ENCODE peak calls at places on chromosomes 6 and 20, in four cellular contexts. X is HCT116, N is HepG2, K is K562. C is an unnamed sample.

GRCh38 chr20:38165089-38165965 is at the start of gene TGM2:
- DNase-seq in X (no peak), N (peak; percentile 87), K (peak; percentile 95), C (peak; percentile 85)

GRCh38 chr6:10981409-10981808 is 62.7 kb downstream of the ELOVL2 start:
- DNase-seq in K (no peak), N (no peak), X (no peak), C (no peak)

GRCh38 chr20:17870063-17870740 is 98.4 kb downstream of the SNX5 start:
- DNase-seq in K (no peak), N (no peak), X (no peak), C (no peak)

GRCh38 chr20:3908667-3909066 is 19.5 kb downstream of the PANK2 start:
- DNase-seq in K (no peak), N (no peak), X (no peak), C (no peak)

GRCh38 chr6:35052694-35053565 is 88.2 kb downstream of the TCP11 start:
- DNase-seq in N (no peak), K (no peak), X (no peak), C (no peak)

GRCh38 chr6:63415286-63415685 is 95.5 kb upstream of the LGSN start:
- DNase-seq in K (no peak), N (no peak), X (no peak), C (no peak)

GRCh38 chr20:34249291-34249690 is 8.1 kb downstream of the ASIP start:
- DNase-seq in K (no peak), N (no peak), X (no peak), C (no peak)

GRCh38 chr6:137541531-137541930 is 47.3 kb upstream of the OLIG3 start:
- DNase-seq in X (no peak), N (no peak), K (no peak), C (no peak)

GRCh38 chr6:136494710-136495109 is 55.5 kb downstream of the MAP7 start:
- DNase-seq in K (no peak), N (no peak), X (no peak), C (no peak)

GRCh38 chr6:163554663-163555062 is 140.1 kb downstream of the QKI start:
- DNase-seq in K (peak; percentile 47), X (no peak), N (peak; percentile 66), C (no peak)

GRCh38 chr6:50720623-50721022 is 7.3 kb downstream of the TFAP2D start:
- DNase-seq in K (no peak), X (no peak), N (no peak), C (peak; percentile 72)

GRCh38 chr6:105646391-105646867 is 243.5 kb upstream of the PREP start:
- DNase-seq in X (no peak), N (no peak), K (no peak), C (no peak)

GRCh38 chr6:72621243-72622093 is at the start of gene KCNQ5:
- DNase-seq in N (no peak), X (no peak), K (peak; percentile 47), C (peak; percentile 9)

GRCh38 chr6:133769463-133769862 is 119.5 kb upstream of the TCF21 start:
- DNase-seq in K (no peak), X (no peak), N (no peak), C (no peak)

GRCh38 chr20:57398231-57398821 is 7.1 kb downstream of the RBM38 start:
- DNase-seq in K (no peak), N (no peak), X (no peak), C (no peak)

GRCh38 chr6:150711584-150712501 is 112.2 kb downstream of the PLEKHG1 start:
- DNase-seq in K (no peak), X (no peak), N (no peak), C (no peak)

GRCh38 chr6:158688860-158689259 is 39.0 kb downstream of the SYTL3 start:
- DNase-seq in N (no peak), X (no peak), K (no peak), C (no peak)

GRCh38 chr6:136923954-136924291 is 1.8 kb downstream of the SLC35D3 start:
- DNase-seq in N (no peak), X (no peak), K (no peak), C (no peak)

GRCh38 chr6:85574932-85575598 is 18.6 kb downstream of the SNX14 start:
- DNase-seq in X (no peak), K (no peak), N (peak; percentile 52), C (no peak)

GRCh38 chr20:2156666-2157624 is 55.3 kb downstream of the STK35 start:
- DNase-seq in X (no peak), N (peak; percentile 64), K (no peak), C (no peak)

GRCh38 chr20:43492101-43492500 is 15.4 kb upstream of the L3MBTL1 start:
- DNase-seq in K (no peak), X (no peak), N (no peak), C (no peak)

GRCh38 chr20:32891491-32891890 is 32.8 kb downstream of the EFCAB8 start:
- DNase-seq in X (no peak), N (no peak), K (no peak), C (no peak)

GRCh38 chr20:32893263-32893877 is 34.6 kb downstream of the EFCAB8 start:
- DNase-seq in X (no peak), N (no peak), K (no peak), C (no peak)

GRCh38 chr20:32891926-32892660 is 33.4 kb downstream of the EFCAB8 start:
- DNase-seq in X (no peak), K (no peak), N (no peak), C (no peak)

GRCh38 chr20:32894711-32895355 is 36.1 kb downstream of the EFCAB8 start:
- DNase-seq in N (no peak), K (no peak), X (no peak), C (no peak)

DNA sequence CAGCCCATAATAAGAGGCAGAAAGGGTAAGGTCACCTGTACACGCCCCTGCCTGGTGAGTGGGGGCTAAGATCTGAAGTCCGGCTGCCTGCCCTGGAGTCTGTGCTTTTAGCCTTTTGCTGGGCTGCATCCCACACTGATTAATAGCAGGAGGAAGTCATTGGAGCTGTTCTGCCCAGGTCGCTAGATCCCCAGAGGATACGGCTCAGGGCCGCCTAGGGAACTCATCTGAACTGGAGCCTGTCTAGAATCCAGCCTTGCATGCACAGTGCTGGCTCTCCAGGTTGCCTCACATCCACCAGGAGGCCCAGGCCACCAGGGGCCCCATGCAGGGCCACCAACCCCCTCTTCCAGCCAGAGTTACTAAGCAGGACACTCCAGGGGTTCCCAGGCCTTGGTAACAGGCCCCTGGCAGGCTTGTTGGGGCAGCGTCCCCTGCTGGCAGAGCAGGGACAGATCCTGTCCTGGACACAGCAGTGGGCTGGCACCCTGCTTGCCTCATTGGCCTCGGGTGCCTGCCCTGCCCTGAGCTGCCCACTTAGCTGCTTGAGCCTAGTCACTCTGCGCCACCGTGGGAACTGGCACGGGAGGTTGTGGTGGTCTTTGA is 35.3 kb downstream of the EFCAB8 start:
- DNase-seq in N (peak; percentile 59), X (no peak), K (peak; percentile 59), C (peak; percentile 48)
- TF ChIP-seq JUND in N (no peak), X (no peak), K (no peak), C (no peak)

GRCh38 chr6:27311806-27312145 is 297 bp downstream of the POM121L2 start:
- DNase-seq in K (no peak), X (no peak), N (no peak), C (no peak)
- TF ChIP-seq JUND in K (no peak), X (no peak), N (no peak), C (no peak)

DNA sequence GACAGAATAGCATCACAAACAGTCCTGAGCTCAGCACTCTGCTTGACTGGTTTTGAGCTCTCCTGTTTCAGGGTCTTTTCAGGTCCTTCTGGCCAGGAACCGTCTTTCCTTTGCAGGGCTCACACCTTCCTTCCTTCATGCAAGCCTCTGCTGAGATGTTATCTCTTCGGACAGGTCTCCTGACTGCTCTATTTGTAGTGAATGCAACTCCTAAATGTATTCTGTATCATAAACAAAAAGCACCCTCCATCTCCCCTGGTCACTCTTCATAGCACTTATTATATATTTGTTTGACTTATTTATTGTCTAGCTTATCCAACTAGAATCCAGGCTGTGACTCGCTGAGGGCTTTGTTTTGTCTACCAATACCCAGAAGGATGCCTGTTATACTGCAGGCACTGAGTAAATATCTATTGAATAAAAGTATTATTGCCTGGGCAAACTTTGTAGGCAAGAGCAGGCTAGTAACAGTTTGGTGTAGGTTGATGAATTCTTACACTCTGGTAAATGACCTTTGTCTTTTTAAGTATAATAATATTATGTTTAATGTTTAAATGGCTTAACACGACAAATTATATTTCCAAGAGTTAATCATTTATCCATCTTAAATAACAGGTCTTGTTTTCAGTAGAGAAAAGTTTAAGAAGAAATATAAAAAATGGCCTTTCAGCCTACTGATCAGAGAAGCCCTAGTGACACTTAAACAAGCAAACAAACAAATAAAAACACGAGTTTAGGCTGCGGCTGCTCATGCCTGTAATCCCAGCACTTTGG is 199.8 kb downstream of the BCAS1 start:
- DNase-seq in K (no peak), X (no peak), N (no peak), C (peak; percentile 93)
- TF ChIP-seq JUND in K (no peak), X (no peak), N (no peak), C (no peak)

GRCh38 chr6:14458669-14459266 is 341.2 kb downstream of the CD83 start:
- DNase-seq in N (no peak), K (peak; percentile 38), X (no peak), C (no peak)
- TF ChIP-seq JUND in N (no peak), K (peak; percentile 57), X (no peak), C (no peak)